ENCODE peak calls at places on chromosomes 12 and 14, in eight cellular contexts. S, M, J, P, O, Q, F and U are unnamed samples.

GRCh38 chr14:31787377-31787776 is 226.2 kb downstream of the NUBPL start:
- DNase-seq in M (peak), F (peak), Q (no peak), S (peak), O (no peak), P (peak), J (no peak), U (no peak)

GRCh38 chr12:581746-582145 is 81.5 kb downstream of the NINJ2 start:
- DNase-seq in Q (no peak), M (no peak), P (no peak), F (no peak), J (no peak), S (no peak), O (no peak), U (no peak)

GRCh38 chr12:11609045-11609444 is 40.4 kb upstream of the ETV6 start:
- DNase-seq in F (no peak), S (no peak), Q (peak), O (no peak), M (no peak), J (no peak), P (no peak), U (no peak)

GRCh38 chr12:68425998-68426397 is 93.8 kb upstream of the MDM1 start:
- DNase-seq in S (no peak), O (no peak), M (no peak), P (no peak), Q (no peak), J (no peak), F (no peak), U (no peak)

GRCh38 chr12:71767183-71767582 is 12.5 kb downstream of the RAB21 start:
- DNase-seq in F (no peak), P (no peak), M (no peak), O (no peak), J (no peak), Q (no peak), S (no peak), U (no peak)

GRCh38 chr12:106764738-106765137 is 9.7 kb upstream of the RIC8B start:
- DNase-seq in Q (no peak), P (no peak), S (no peak), F (no peak), M (no peak), O (peak), J (no peak), U (no peak)

GRCh38 chr14:22544881-22545420 is 44.1 kb downstream of the DAD1 start:
- DNase-seq in Q (no peak), J (no peak), M (no peak), O (no peak), F (no peak), P (no peak), S (no peak), U (no peak)

GRCh38 chr14:96588410-96589249 is 86.4 kb downstream of the PAPOLA start:
- DNase-seq in P (no peak), M (no peak), O (no peak), Q (no peak), F (no peak), S (no peak), J (no peak), U (no peak)

GRCh38 chr12:32181498-32182175 is 75.0 kb downstream of the BICD1 start:
- DNase-seq in S (no peak), F (no peak), O (no peak), Q (no peak), J (peak), P (no peak), M (no peak), U (no peak)

GRCh38 chr14:51552768-51553426 is 98.8 kb upstream of the FRMD6 start:
- DNase-seq in M (no peak), O (no peak), Q (no peak), P (no peak), F (no peak), S (no peak), J (peak), U (no peak)

GRCh38 chr14:75646762-75647161 is 13.9 kb downstream of the ERG28 start:
- DNase-seq in Q (no peak), O (no peak), M (no peak), J (no peak), F (peak), P (no peak), S (no peak), U (no peak)

GRCh38 chr14:103151270-103151933 is 28.1 kb downstream of the TNFAIP2 start:
- DNase-seq in J (peak), P (no peak), F (no peak), O (no peak), Q (no peak), M (no peak), S (no peak), U (no peak)

GRCh38 chr12:91072931-91073330 is 15.1 kb upstream of the KERA start:
- DNase-seq in M (no peak), F (no peak), J (no peak), O (no peak), S (no peak), P (no peak), Q (no peak), U (no peak)

GRCh38 chr12:110004598-110004997 is 5.4 kb downstream of the ANKRD13A start:
- DNase-seq in S (no peak), P (no peak), M (no peak), Q (no peak), F (no peak), O (no peak), J (no peak), U (no peak)

GRCh38 chr14:63204407-63205280 is at the start of gene RHOJ:
- DNase-seq in S (no peak), P (no peak), O (no peak), F (no peak), M (no peak), J (no peak), Q (peak), U (no peak)

GRCh38 chr14:103204852-103205540 is 81.7 kb downstream of the TNFAIP2 start:
- DNase-seq in M (peak), O (no peak), P (no peak), F (no peak), S (peak), J (no peak), Q (peak), U (no peak)

GRCh38 chr14:22982013-22982476 is 306 bp downstream of the AJUBA start:
- DNase-seq in J (no peak), P (no peak), F (no peak), S (no peak), Q (peak), M (no peak), O (no peak), U (no peak)

GRCh38 chr12:50099302-50100008 is 4.4 kb upstream of the GPD1 start:
- DNase-seq in M (no peak), S (no peak), Q (no peak), O (no peak), F (no peak), J (no peak), P (no peak), U (no peak)

GRCh38 chr14:34098045-34098984 is 147.4 kb upstream of the EGLN3 start:
- DNase-seq in F (peak), Q (peak), O (peak), M (peak), P (peak), J (peak), S (peak), U (no peak)

GRCh38 chr12:1581973-1582708 is 12.2 kb downstream of the FBXL14 start:
- DNase-seq in Q (no peak), O (no peak), S (no peak), F (no peak), P (no peak), J (no peak), M (no peak), U (no peak)

GRCh38 chr12:111413442-111414086 is 7.8 kb downstream of the SH2B3 start:
- DNase-seq in P (no peak), Q (no peak), O (no peak), M (no peak), S (no peak), F (no peak), J (no peak), U (no peak)

GRCh38 chr14:55581011-55581806 is 1.2 kb downstream of the KTN1 start:
- DNase-seq in M (peak), O (peak), P (peak), Q (peak), J (peak), S (no peak), F (peak), U (no peak)

GRCh38 chr12:39161686-39162085 is 256.3 kb upstream of the CPNE8 start:
- DNase-seq in M (no peak), J (no peak), P (no peak), O (no peak), S (no peak), F (no peak), Q (no peak), U (no peak)

GRCh38 chr14:55373784-55374725 is 37.6 kb downstream of the ATG14 start:
- DNase-seq in S (peak), F (no peak), P (no peak), J (no peak), M (no peak), Q (no peak), O (no peak), U (peak)

GRCh38 chr12:90945070-90945649 is 9.8 kb downstream of the CCER1 start:
- DNase-seq in M (no peak), Q (peak), P (peak), J (peak), O (no peak), S (peak), F (peak), U (no peak)

GRCh38 chr14:51069065-51069464 is 25.8 kb downstream of the TRIM9 start:
- DNase-seq in O (no peak), S (no peak), F (no peak), Q (no peak), P (no peak), M (no peak), J (no peak), U (no peak)

GRCh38 chr12:56082967-56083366 is 3.0 kb downstream of the ERBB3 start:
- DNase-seq in P (no peak), S (no peak), O (no peak), Q (no peak), M (no peak), F (peak), J (no peak), U (no peak)

GRCh38 chr12:76586764-76587395 is 27.3 kb upstream of the OSBPL8 start:
- DNase-seq in O (peak), P (no peak), J (peak), F (peak), S (peak), M (peak), Q (peak), U (peak)

GRCh38 chr14:68820536-68820935 is 27.7 kb upstream of the ZFP36L1 start:
- DNase-seq in O (no peak), P (no peak), J (no peak), S (no peak), Q (no peak), F (no peak), M (no peak), U (no peak)

GRCh38 chr14:98926151-98926550 is 345.8 kb downstream of the BCL11B start:
- DNase-seq in O (no peak), P (no peak), Q (no peak), F (no peak), M (no peak), J (no peak), S (no peak), U (no peak)

GRCh38 chr12:49059385-49060232 is 985 bp downstream of the KMT2D start:
- DNase-seq in P (peak), J (no peak), F (no peak), M (no peak), Q (peak), O (no peak), S (no peak), U (no peak)

GRCh38 chr14:24377126-24377525 is 9.1 kb downstream of the NFATC4 start:
- DNase-seq in Q (no peak), J (no peak), O (no peak), S (no peak), M (peak), F (no peak), P (no peak), U (no peak)

GRCh38 chr12:27193854-27194544 is 50.1 kb upstream of the STK38L start:
- DNase-seq in J (peak), P (no peak), S (no peak), Q (no peak), O (no peak), M (no peak), F (no peak), U (no peak)

GRCh38 chr12:59122784-59123183 is 202.5 kb upstream of the LRIG3 start:
- DNase-seq in P (no peak), O (no peak), F (no peak), S (no peak), Q (no peak), M (no peak), J (no peak), U (no peak)

GRCh38 chr12:6062427-6063378 is 61.8 kb downstream of the VWF start:
- DNase-seq in Q (peak), F (peak), S (no peak), M (peak), O (peak), P (peak), J (peak), U (peak)

GRCh38 chr14:61461808-61462275 is 140.5 kb downstream of the PRKCH start:
- DNase-seq in J (peak), M (peak), O (peak), Q (peak), P (peak), F (peak), S (peak), U (no peak)

GRCh38 chr12:80858356-80858755 is 79.4 kb downstream of the LIN7A start:
- DNase-seq in Q (no peak), S (no peak), J (no peak), O (no peak), P (no peak), M (no peak), F (no peak), U (no peak)

GRCh38 chr14:104390941-104391901 is 188.3 kb upstream of the C14orf180 start:
- DNase-seq in J (no peak), S (no peak), O (no peak), P (no peak), F (no peak), M (no peak), Q (no peak), U (no peak)
- TF ChIP-seq REST in J (no peak), S (no peak), O (no peak), P (no peak), F (no peak), M (no peak), Q (no peak), U (no peak)

GRCh38 chr12:64918288-64918687 is 93.8 kb downstream of the TBC1D30 start:
- DNase-seq in S (no peak), P (no peak), Q (no peak), M (no peak), J (no peak), F (no peak), O (no peak), U (no peak)
- TF ChIP-seq REST in S (no peak), P (no peak), Q (no peak), M (no peak), J (no peak), F (no peak), O (no peak), U (no peak)

GRCh38 chr14:20498622-20499021 is 6.7 kb upstream of the RNASE10 start:
- DNase-seq in Q (no peak), M (no peak), S (no peak), J (no peak), F (no peak), O (peak), P (no peak), U (no peak)

GRCh38 chr14:20501346-20501745 is 4.0 kb upstream of the RNASE10 start:
- DNase-seq in M (no peak), O (no peak), P (no peak), Q (no peak), J (no peak), S (no peak), F (no peak), U (no peak)

GRCh38 chr14:20494935-20495766 is 10.2 kb upstream of the RNASE10 start:
- DNase-seq in O (peak), P (no peak), Q (no peak), M (no peak), S (peak), J (no peak), F (no peak), U (no peak)

GRCh38 chr14:20499881-20500280 is 5.5 kb upstream of the RNASE10 start:
- DNase-seq in M (no peak), F (no peak), O (no peak), J (no peak), P (no peak), S (no peak), Q (no peak), U (no peak)

GRCh38 chr14:20499108-20499507 is 6.2 kb upstream of the RNASE10 start:
- DNase-seq in P (no peak), O (peak), M (no peak), Q (peak), S (no peak), J (no peak), F (no peak), U (no peak)
- TF ChIP-seq REST in P (no peak), O (no peak), M (no peak), Q (no peak), S (no peak), J (no peak), F (no peak), U (no peak)

GRCh38 chr14:100577986-100578431 is 9.2 kb downstream of the BEGAIN start:
- DNase-seq in O (no peak), Q (no peak), P (no peak), S (no peak), J (peak), F (no peak), M (no peak), U (no peak)

GRCh38 chr14:100580316-100581227 is 6.6 kb downstream of the BEGAIN start:
- DNase-seq in F (no peak), Q (no peak), P (no peak), M (no peak), S (no peak), O (no peak), J (peak), U (no peak)

GRCh38 chr14:100577321-100577985 is 9.8 kb downstream of the BEGAIN start:
- DNase-seq in F (no peak), J (peak), M (no peak), S (no peak), Q (no peak), P (no peak), O (no peak), U (no peak)

GRCh38 chr14:100576091-100577085 is 10.8 kb downstream of the BEGAIN start:
- DNase-seq in J (no peak), P (no peak), S (no peak), F (no peak), M (no peak), O (no peak), Q (no peak), U (no peak)

GRCh38 chr14:100578552-100578951 is 8.7 kb downstream of the BEGAIN start:
- DNase-seq in O (no peak), Q (no peak), M (no peak), P (no peak), F (no peak), S (no peak), J (no peak), U (no peak)
- TF ChIP-seq REST in O (no peak), Q (no peak), M (no peak), P (no peak), F (no peak), S (no peak), J (no peak), U (no peak)

GRCh38 chr12:96238336-96239031 is 44.3 kb downstream of the ELK3 start:
- DNase-seq in J (no peak), P (no peak), M (no peak), Q (no peak), O (no peak), F (no peak), S (no peak), U (no peak)
- TF ChIP-seq REST in J (no peak), P (no peak), M (no peak), Q (no peak), O (no peak), F (no peak), S (no peak), U (no peak)

DNA sequence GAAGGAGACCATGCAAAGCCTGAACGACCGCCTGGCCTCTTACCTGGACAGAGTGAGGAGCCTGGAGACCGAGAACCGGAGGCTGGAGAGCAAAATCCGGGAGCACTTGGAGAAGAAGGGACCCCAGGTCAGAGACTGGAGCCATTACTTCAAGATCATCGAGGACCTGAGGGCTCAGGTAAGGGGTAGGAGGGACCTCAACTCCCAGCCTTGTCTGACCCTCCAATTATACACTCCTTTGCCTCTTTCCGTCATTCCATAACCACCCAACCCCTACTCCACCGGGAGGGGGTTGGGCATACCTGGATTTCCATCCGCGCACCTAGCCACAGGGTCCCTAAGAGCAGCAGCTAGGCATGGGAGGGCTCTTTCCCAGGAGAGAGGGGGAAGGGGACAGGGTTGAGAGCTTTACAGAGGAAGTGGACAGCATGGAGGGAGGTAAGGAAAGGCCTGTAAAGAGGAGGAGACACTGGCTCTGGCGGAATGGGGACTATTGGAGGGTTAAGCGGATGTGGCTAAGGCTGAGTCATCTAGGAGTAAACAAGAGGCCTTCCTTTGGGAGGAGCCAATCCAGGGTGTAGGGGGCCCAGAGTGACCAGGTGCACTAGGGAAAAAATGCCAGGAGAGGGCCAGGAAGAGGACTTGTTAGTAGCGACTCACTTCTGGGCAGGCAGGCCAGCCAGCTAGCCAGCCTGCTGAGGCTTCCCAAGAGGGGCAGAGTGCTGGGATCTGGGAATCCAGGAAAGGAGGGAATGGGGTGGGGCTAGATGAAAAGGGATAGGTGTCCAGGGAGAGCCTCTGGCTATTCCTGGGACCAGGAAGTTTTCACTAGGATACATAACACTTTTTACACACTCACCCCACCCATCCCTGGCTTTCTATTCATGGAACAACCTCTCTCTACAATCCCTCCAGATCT is 754 bp downstream of the KRT18 start:
- DNase-seq in O (no peak), S (peak), J (no peak), M (peak), P (peak), F (peak), Q (peak), U (peak)
- TF ChIP-seq REST in O (no peak), S (no peak), J (peak), M (peak), P (no peak), F (no peak), Q (no peak), U (no peak)

GRCh38 chr14:93163570-93163969 is 21.1 kb downstream of the MOAP1 start:
- DNase-seq in Q (no peak), J (no peak), P (no peak), M (no peak), F (no peak), O (no peak), S (no peak), U (no peak)

GRCh38 chr14:93155667-93156066 is 29.0 kb downstream of the MOAP1 start:
- DNase-seq in Q (no peak), O (no peak), M (no peak), J (no peak), S (no peak), P (no peak), F (no peak), U (no peak)

GRCh38 chr14:93161411-93161940 is 23.2 kb downstream of the MOAP1 start:
- DNase-seq in S (no peak), J (no peak), Q (no peak), M (no peak), F (no peak), P (no peak), O (no peak), U (no peak)

GRCh38 chr14:93156693-93157369 is 27.9 kb downstream of the MOAP1 start:
- DNase-seq in S (no peak), M (no peak), O (no peak), P (no peak), Q (no peak), F (no peak), J (no peak), U (no peak)

GRCh38 chr14:93160353-93160801 is 24.3 kb downstream of the MOAP1 start:
- DNase-seq in O (no peak), S (peak), P (peak), Q (peak), F (no peak), J (peak), M (peak), U (no peak)
- TF ChIP-seq REST in O (no peak), S (no peak), P (no peak), Q (no peak), F (no peak), J (no peak), M (no peak), U (no peak)